ENCODE peak calls at places on chromosomes 3 and 15, in four cellular contexts. F, V, Y and S are unnamed samples.
A peak's percentile ranks its signal among the peaks of the same experiment; 100 is the strongest.

GRCh38 chr15:99015677-99016568 is 8.3 kb upstream of the PGPEP1L start:
- DNase-seq in V (no peak), Y (no peak), F (peak; percentile 19), S (no peak)

GRCh38 chr3:38029400-38030125 is at the start of gene PLCD1:
- DNase-seq in V (no peak), Y (peak; percentile 65), F (peak; percentile 26), S (no peak)

GRCh38 chr3:118536764-118537163 is 497.9 kb downstream of the IGSF11 start:
- DNase-seq in Y (peak; percentile 12), F (peak; percentile 44), V (no peak), S (no peak)

GRCh38 chr15:66862111-66862815 is 160.2 kb downstream of the SMAD6 start:
- DNase-seq in Y (no peak), F (peak; percentile 66), V (no peak), S (no peak)

GRCh38 chr15:73841756-73842590 is 31.4 kb upstream of the TBC1D21 start:
- DNase-seq in Y (no peak), F (no peak), V (peak; percentile 21), S (no peak)

GRCh38 chr3:44685128-44685800 is 27.2 kb upstream of the ZNF502 start:
- DNase-seq in V (peak; percentile 68), Y (peak; percentile 89), F (peak; percentile 59), S (peak; percentile 71)

GRCh38 chr15:25176991-25177954 is 222.5 kb downstream of the SNRPN start:
- DNase-seq in Y (no peak), F (no peak), V (no peak), S (no peak)

GRCh38 chr3:98812851-98813374 is 49.8 kb downstream of the ST3GAL6 start:
- DNase-seq in V (no peak), F (no peak), Y (peak; percentile 73), S (peak; percentile 6)

GRCh38 chr3:126518779-126519177 is 1.2 kb upstream of the UROC1 start:
- DNase-seq in Y (no peak), V (no peak), F (no peak), S (no peak)

GRCh38 chr15:82021992-82022391 is 23.8 kb downstream of the MEX3B start:
- DNase-seq in F (no peak), Y (peak; percentile 64), V (peak; percentile 79), S (peak; percentile 91)

GRCh38 chr3:127070776-127071175 is 87.9 kb downstream of the PLXNA1 start:
- DNase-seq in F (no peak), V (no peak), Y (no peak), S (no peak)

GRCh38 chr15:81959196-81959595 is 86.6 kb downstream of the MEX3B start:
- DNase-seq in V (no peak), F (peak; percentile 29), Y (no peak), S (no peak)

GRCh38 chr15:62428259-62428658 is 263.2 kb upstream of the C2CD4B start:
- DNase-seq in V (no peak), F (no peak), Y (no peak), S (no peak)

GRCh38 chr3:174776123-174776522 is 83.0 kb upstream of the NAALADL2 start:
- DNase-seq in V (no peak), F (peak; percentile 83), Y (peak; percentile 39), S (no peak)

GRCh38 chr3:128489860-128490649 is 2.9 kb downstream of the GATA2 start:
- DNase-seq in V (no peak), Y (peak; percentile 55), F (peak; percentile 59), S (peak; percentile 75)

GRCh38 chr3:88412346-88412745 is 262.6 kb downstream of the C3orf38 start:
- DNase-seq in Y (peak; percentile 4), V (no peak), F (no peak), S (no peak)

GRCh38 chr3:52831500-52832301 is 1.2 kb upstream of the ITIH4 start:
- DNase-seq in Y (peak; percentile 70), F (peak; percentile 89), V (no peak), S (no peak)

GRCh38 chr15:72375501-72375845 is 341 bp downstream of the HEXA start:
- DNase-seq in V (peak; percentile 85), F (no peak), Y (no peak), S (no peak)

GRCh38 chr3:184314363-184314699 is at the start of gene EIF4G1:
- DNase-seq in F (peak; percentile 91), V (peak; percentile 97), Y (peak; percentile 96), S (peak; percentile 96)

GRCh38 chr3:195811756-195812155 is at the start of gene MUC4:
- DNase-seq in V (no peak), F (no peak), Y (no peak), S (peak; percentile 69)

GRCh38 chr3:15107075-15107947 is 8.4 kb upstream of the RBSN start:
- DNase-seq in Y (no peak), F (no peak), V (no peak), S (no peak)

GRCh38 chr3:58066842-58067241 is 58.6 kb downstream of the FLNB start:
- DNase-seq in F (peak; percentile 54), V (no peak), Y (peak; percentile 64), S (no peak)

GRCh38 chr3:190012314-190012782 is 108.3 kb downstream of the P3H2 start:
- DNase-seq in F (peak; percentile 96), V (no peak), Y (peak; percentile 39), S (no peak)

GRCh38 chr3:123799544-123800351 is 84.4 kb downstream of the MYLK start:
- DNase-seq in V (no peak), F (peak; percentile 79), Y (no peak), S (no peak)

GRCh38 chr15:63491979-63492378 is 12.4 kb upstream of the USP3 start:
- DNase-seq in Y (peak; percentile 84), V (no peak), F (no peak), S (no peak)

GRCh38 chr3:111252795-111253194 is 181.2 kb downstream of the NECTIN3 start:
- DNase-seq in Y (peak; percentile 54), F (peak; percentile 61), V (no peak), S (no peak)